ENCODE peak calls at places on chromosomes 13 and 19, in six cellular contexts. U is HCT116, R is astrocyte, E is PC-3, J is mesendoderm, N is K562. G is an unnamed sample. For H3K4me1, the result is how much of the 10 kb centered on the place peaks cover.

GRCh38 chr19:48413879-48414623 is 20.6 kb downstream of the GRIN2D start:
- DNase-seq in N (no peak), E (peak), U (no peak), J (peak), R (no peak), G (no peak)

GRCh38 chr19:3178973-3179738 is 587 bp downstream of the S1PR4 start:
- DNase-seq in J (no peak), U (no peak), N (no peak), R (no peak), E (no peak), G (no peak)

GRCh38 chr19:28633223-28634030 is 579.5 kb downstream of the UQCRFS1 start:
- DNase-seq in U (no peak), N (peak), J (peak), E (peak), R (peak), G (peak)

GRCh38 chr13:105773241-105773640 is 762.2 kb downstream of the EFNB2 start:
- DNase-seq in J (peak), U (no peak), E (no peak), R (no peak), N (no peak), G (no peak)

GRCh38 chr13:47621931-47622330 is 379.1 kb downstream of the SUCLA2 start:
- DNase-seq in N (no peak), E (peak), R (peak), J (no peak), U (no peak), G (no peak)

GRCh38 chr13:56317839-56318238 is 822.9 kb upstream of the PRR20A start:
- DNase-seq in E (no peak), R (no peak), U (no peak), J (peak), N (no peak), G (no peak)

GRCh38 chr13:76339649-76340048 is 546.6 kb downstream of the KCTD12 start:
- DNase-seq in U (no peak), N (no peak), E (no peak), R (no peak), J (no peak), G (peak)

GRCh38 chr19:39825093-39825463 is 8.9 kb downstream of the DYRK1B start:
- DNase-seq in U (no peak), J (no peak), E (no peak), N (no peak), R (no peak), G (no peak)

GRCh38 chr19:3644351-3645066 is 17.9 kb upstream of the CACTIN start:
- DNase-seq in E (no peak), N (no peak), J (no peak), R (peak), U (no peak), G (no peak)

DNA sequence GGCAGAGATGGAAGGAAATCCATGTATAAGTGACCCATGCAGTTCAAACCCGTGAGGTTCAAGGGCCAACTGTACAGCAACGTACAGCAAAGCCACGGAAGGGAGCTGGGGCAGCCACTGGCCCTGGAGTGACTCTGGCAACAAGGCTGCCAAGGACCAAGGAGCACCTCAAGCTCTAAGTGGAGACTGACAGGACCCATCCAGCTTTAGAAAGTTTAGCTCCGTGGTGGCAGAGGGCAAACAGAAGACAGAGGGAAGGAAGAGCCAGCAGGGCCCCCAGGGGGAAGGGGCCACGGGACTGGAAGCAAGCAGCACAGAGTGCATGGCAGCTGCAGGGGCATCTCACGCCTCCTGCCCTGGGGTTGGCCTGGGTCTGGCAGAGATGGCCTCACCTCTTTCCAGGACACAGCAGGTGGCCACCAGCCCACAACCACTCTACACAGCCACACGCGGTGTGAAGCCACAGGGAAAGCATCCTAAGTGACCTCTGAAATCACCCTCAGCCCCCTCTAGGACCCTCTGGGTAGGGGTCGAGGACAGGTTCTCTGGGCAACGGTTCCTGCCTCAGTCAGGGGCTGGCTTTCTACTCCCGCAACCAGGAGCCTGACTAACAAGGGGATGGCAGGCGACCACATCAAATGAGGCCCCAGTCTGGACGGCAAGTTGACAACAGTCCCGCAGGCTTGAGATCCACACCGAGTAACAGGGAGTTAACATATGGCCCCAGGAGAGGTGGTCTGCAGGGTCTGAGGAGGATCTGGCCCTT is 3.8 kb downstream of the MIER2 start:
- DNase-seq in N (no peak), R (no peak), J (no peak), U (no peak), E (no peak), G (peak)
- H3K9ac ChIP-seq in N (peak), R (no peak), J (no peak), U (no peak), E (no peak), G (no peak)

GRCh38 chr13:98480915-98481510 is 95.9 kb downstream of the STK24 start:
- DNase-seq in U (no peak), N (peak), R (no peak), J (no peak), E (no peak), G (no peak)
- H3K4me1 ChIP-seq in U (half or more), N (half or more), R (half or more), J (under half), E (half or more), G (under half)

GRCh38 chr13:34371645-34372044 is 553.7 kb downstream of the RFC3 start:
- DNase-seq in N (no peak), E (no peak), J (no peak), R (no peak), U (no peak), G (no peak)
- H3K4me2 ChIP-seq in N (no peak), E (no peak), J (no peak), R (no peak), U (no peak), G (no peak)

GRCh38 chr19:6196361-6196760 is 60.9 kb downstream of the ACSBG2 start:
- DNase-seq in U (no peak), J (no peak), R (no peak), N (no peak), E (no peak), G (no peak)

GRCh38 chr19:6198896-6199239 is 63.4 kb downstream of the ACSBG2 start:
- DNase-seq in U (no peak), N (no peak), E (no peak), R (no peak), J (no peak), G (peak)

GRCh38 chr19:6204866-6205723 is 69.6 kb downstream of the ACSBG2 start:
- DNase-seq in E (no peak), N (no peak), R (no peak), J (no peak), U (no peak), G (no peak)

GRCh38 chr19:6204212-6204611 is 68.7 kb downstream of the ACSBG2 start:
- DNase-seq in U (no peak), E (no peak), J (no peak), R (no peak), N (no peak), G (no peak)

GRCh38 chr19:6199240-6199983 is 63.9 kb downstream of the ACSBG2 start:
- DNase-seq in J (peak), R (peak), U (peak), E (peak), N (peak), G (peak)
- H3K9ac ChIP-seq in J (peak), R (peak), U (peak), E (peak), N (peak), G (peak)

G was measured in Karpas-422.